ENCODE peak calls at places on chromosomes 2 and 18, in eight cellular contexts. A, H, M, F, S, B, U and T are unnamed samples.

GRCh38 chr2:85189606-85190270 is 56.5 kb downstream of the TCF7L1 start:
- DNase-seq in A (no peak), H (no peak), M (peak), F (no peak), S (no peak), B (no peak), U (no peak), T (no peak)

GRCh38 chr2:235747868-235748144 is 254.0 kb downstream of the AGAP1 start:
- DNase-seq in A (no peak), H (no peak), M (no peak), F (no peak), S (no peak), B (no peak), U (peak), T (no peak)

GRCh38 chr18:63741769-63742168 is 33.4 kb upstream of the SERPINB7 start:
- DNase-seq in A (no peak), H (no peak), M (peak), F (no peak), S (no peak), B (peak), U (no peak), T (no peak)

GRCh38 chr2:121527009-121527682 is 3.5 kb upstream of the RNU4ATAC start:
- DNase-seq in A (no peak), H (peak), M (no peak), F (no peak), S (no peak), B (no peak), U (no peak), T (no peak)

GRCh38 chr2:215280326-215280725 is 31.5 kb upstream of the ATIC start:
- DNase-seq in A (no peak), H (peak), M (no peak), F (no peak), S (no peak), B (peak), U (no peak), T (no peak)

GRCh38 chr18:34131008-34131407 is 93.7 kb downstream of the NOL4 start:
- DNase-seq in A (no peak), H (no peak), M (no peak), F (no peak), S (no peak), B (no peak), U (no peak), T (no peak)

GRCh38 chr2:31889044-31889443 is 121.8 kb downstream of the MEMO1 start:
- DNase-seq in A (no peak), H (no peak), M (no peak), F (no peak), S (no peak), B (no peak), U (no peak), T (no peak)

GRCh38 chr18:48300463-48300961 is 108.7 kb downstream of the ZBTB7C start:
- DNase-seq in A (no peak), H (peak), M (peak), F (peak), S (peak), B (no peak), U (no peak), T (peak)

GRCh38 chr2:86221066-86221684 is 21.9 kb downstream of the MRPL35 start:
- DNase-seq in A (peak), H (peak), M (peak), F (no peak), S (peak), B (peak), U (peak), T (no peak)

GRCh38 chr2:27735263-27735904 is 36.1 kb upstream of the MRPL33 start:
- DNase-seq in A (peak), H (no peak), M (peak), F (peak), S (peak), B (peak), U (peak), T (peak)

GRCh38 chr2:26980971-26981370 is 10.5 kb downstream of the MAPRE3 start:
- DNase-seq in A (no peak), H (no peak), M (no peak), F (no peak), S (no peak), B (no peak), U (no peak), T (no peak)

GRCh38 chr2:239310401-239311061 is 90.3 kb downstream of the HDAC4 start:
- DNase-seq in A (no peak), H (no peak), M (no peak), F (peak), S (no peak), B (no peak), U (no peak), T (no peak)

GRCh38 chr2:67846341-67847070 is 216.3 kb downstream of the C1D start:
- DNase-seq in A (peak), H (peak), M (peak), F (peak), S (peak), B (peak), U (peak), T (peak)

GRCh38 chr2:7281348-7281747 is 364.1 kb downstream of the RNF144A start:
- DNase-seq in A (no peak), H (peak), M (no peak), F (no peak), S (no peak), B (no peak), U (no peak), T (no peak)

GRCh38 chr2:67565761-67566160 is 168.6 kb downstream of the ETAA1 start:
- DNase-seq in A (no peak), H (no peak), M (no peak), F (peak), S (no peak), B (peak), U (peak), T (no peak)

GRCh38 chr2:147910990-147911473 is 66.2 kb downstream of the ACVR2A start:
- DNase-seq in A (no peak), H (peak), M (peak), F (no peak), S (no peak), B (peak), U (peak), T (no peak)

GRCh38 chr2:216299588-216299987 is 72.7 kb downstream of the MARCHF4 start:
- DNase-seq in A (no peak), H (no peak), M (no peak), F (no peak), S (no peak), B (peak), U (no peak), T (no peak)

GRCh38 chr2:237818066-237818473 is 19.5 kb downstream of the RBM44 start:
- DNase-seq in A (no peak), H (no peak), M (no peak), F (no peak), S (no peak), B (peak), U (no peak), T (no peak)

GRCh38 chr2:224971214-224971613 is 71.1 kb downstream of the DOCK10 start:
- DNase-seq in A (no peak), H (peak), M (peak), F (no peak), S (peak), B (no peak), U (peak), T (no peak)

GRCh38 chr2:105734762-105735538 is 9.8 kb upstream of the NCK2 start:
- DNase-seq in A (no peak), H (no peak), M (no peak), F (no peak), S (no peak), B (peak), U (no peak), T (no peak)

GRCh38 chr2:121505005-121505404 is 25.7 kb upstream of the RNU4ATAC start:
- DNase-seq in A (no peak), H (no peak), M (no peak), F (no peak), S (no peak), B (peak), U (no peak), T (peak)

GRCh38 chr2:167294775-167295140 is 406.5 kb downstream of the XIRP2 start:
- DNase-seq in A (no peak), H (no peak), M (no peak), F (no peak), S (no peak), B (no peak), U (no peak), T (no peak)

GRCh38 chr2:218734190-218734975 is 23.7 kb downstream of the TTLL4 start:
- DNase-seq in A (no peak), H (no peak), M (no peak), F (no peak), S (no peak), B (no peak), U (no peak), T (no peak)

GRCh38 chr2:134818321-134818720 is 20.1 kb upstream of the ACMSD start:
- DNase-seq in A (no peak), H (no peak), M (no peak), F (no peak), S (no peak), B (no peak), U (peak), T (no peak)

GRCh38 chr18:11994708-11995444 is 13.6 kb downstream of the IMPA2 start:
- DNase-seq in A (no peak), H (no peak), M (peak), F (no peak), S (peak), B (no peak), U (peak), T (no peak)

GRCh38 chr18:62164855-62165487 is 21.9 kb downstream of the PIGN start:
- DNase-seq in A (no peak), H (no peak), M (peak), F (no peak), S (no peak), B (no peak), U (no peak), T (no peak)

GRCh38 chr2:119484834-119485233 is 39.4 kb downstream of the SCTR start:
- DNase-seq in A (no peak), H (no peak), M (no peak), F (peak), S (no peak), B (no peak), U (no peak), T (no peak)

GRCh38 chr2:49335546-49335945 is 181.2 kb upstream of the FSHR start:
- DNase-seq in A (no peak), H (no peak), M (no peak), F (no peak), S (no peak), B (no peak), U (no peak), T (no peak)

DNA sequence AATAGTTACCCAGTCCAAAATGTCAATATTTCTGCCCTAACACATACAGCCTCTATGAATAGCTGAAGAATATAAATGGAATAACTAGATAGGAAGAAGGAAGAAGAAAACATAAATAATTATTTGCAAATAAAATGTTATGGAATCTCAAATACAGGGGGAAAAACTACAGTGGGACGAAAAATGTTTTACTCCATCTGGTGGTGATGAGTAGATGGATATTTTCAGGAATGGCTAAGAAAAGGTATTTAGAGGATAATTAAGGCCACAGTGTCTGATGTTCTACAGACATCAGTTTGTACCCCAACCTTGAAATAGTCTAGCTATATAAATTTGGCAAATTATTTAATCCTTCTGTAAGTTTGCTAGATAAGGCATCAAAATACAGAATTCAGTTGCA is 178.1 kb upstream of the FSHR start:
- DNase-seq in A (no peak), H (no peak), M (peak), F (no peak), S (no peak), B (no peak), U (no peak), T (no peak)
- TF ChIP-seq CTCF in A (no peak), H (no peak), M (peak), F (no peak), S (no peak), B (no peak), U (no peak), T (no peak)

DNA sequence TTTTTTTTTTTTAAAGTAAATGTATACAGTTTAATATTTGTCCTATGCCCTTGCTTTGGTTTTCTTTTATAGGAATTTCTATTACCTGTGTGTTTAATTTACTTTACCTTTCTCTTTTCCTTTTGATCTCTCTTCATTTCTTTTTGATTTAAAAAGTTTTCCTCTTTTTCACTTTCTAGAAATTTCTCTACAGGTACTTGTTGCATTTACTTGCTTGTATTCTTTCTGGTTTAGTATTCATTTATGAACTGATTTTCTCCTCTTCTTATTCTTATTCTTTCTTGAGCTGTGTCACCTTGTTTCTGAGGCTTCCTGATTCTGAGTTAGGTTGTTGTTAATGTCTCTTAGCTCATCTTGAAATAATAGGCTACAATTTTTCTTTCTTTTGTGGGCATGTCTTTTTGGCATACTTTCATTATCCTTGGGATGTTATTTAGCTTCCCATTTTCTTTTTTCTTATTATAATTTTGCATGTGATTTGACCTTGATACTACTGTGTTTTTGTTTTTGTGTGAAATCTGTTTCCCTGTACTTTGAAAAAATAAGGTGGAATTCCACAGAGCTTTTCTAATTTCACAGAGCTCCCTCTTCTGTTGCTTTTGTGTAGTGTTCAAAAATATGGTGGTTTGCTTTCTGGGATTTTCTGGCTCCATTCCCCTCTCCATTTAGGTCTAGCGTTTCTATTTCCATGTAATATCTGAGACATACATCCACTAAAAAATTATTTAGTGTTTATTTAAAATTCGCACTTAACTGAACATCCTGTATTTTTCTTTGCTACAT is 25.5 kb upstream of the ALMS1 start:
- DNase-seq in A (no peak), H (no peak), M (peak), F (no peak), S (no peak), B (no peak), U (no peak), T (no peak)
- TF ChIP-seq CTCF in A (peak), H (peak), M (peak), F (no peak), S (peak), B (peak), U (no peak), T (no peak)

GRCh38 chr2:162091325-162092007 is 17.5 kb upstream of the DPP4 start:
- DNase-seq in A (no peak), H (no peak), M (peak), F (no peak), S (peak), B (no peak), U (peak), T (no peak)

GRCh38 chr2:162092656-162093556 is 18.9 kb upstream of the DPP4 start:
- DNase-seq in A (no peak), H (no peak), M (no peak), F (peak), S (no peak), B (peak), U (peak), T (peak)

GRCh38 chr2:162086904-162087303 is 12.9 kb upstream of the DPP4 start:
- DNase-seq in A (no peak), H (no peak), M (no peak), F (no peak), S (no peak), B (no peak), U (no peak), T (no peak)

GRCh38 chr2:162090109-162090508 is 16.1 kb upstream of the DPP4 start:
- DNase-seq in A (no peak), H (no peak), M (no peak), F (no peak), S (no peak), B (no peak), U (no peak), T (no peak)

DNA sequence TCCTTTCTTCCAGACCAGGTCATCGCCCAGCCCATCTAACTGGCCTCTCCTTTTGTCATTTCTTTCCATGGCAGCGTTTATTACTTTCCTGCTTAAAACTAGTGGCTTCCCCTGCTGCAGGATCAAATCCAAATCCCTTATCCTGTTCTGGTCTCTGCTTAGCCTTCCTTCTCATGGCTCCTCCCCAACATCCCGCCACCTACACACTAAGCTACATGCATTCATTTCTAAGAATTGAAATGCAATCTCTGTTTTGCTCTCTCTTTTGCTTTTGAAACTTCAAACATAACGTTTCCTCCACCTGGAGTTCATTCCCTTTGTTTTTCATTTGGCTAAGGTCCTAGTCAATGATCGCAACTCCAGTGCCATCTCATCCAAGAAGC is 18.0 kb upstream of the DPP4 start:
- DNase-seq in A (no peak), H (no peak), M (no peak), F (no peak), S (no peak), B (no peak), U (no peak), T (no peak)
- TF ChIP-seq CTCF in A (no peak), H (no peak), M (no peak), F (no peak), S (no peak), B (no peak), U (no peak), T (no peak)

GRCh38 chr2:11753886-11754704 is 7.7 kb downstream of the LPIN1 start:
- DNase-seq in A (no peak), H (peak), M (no peak), F (peak), S (no peak), B (peak), U (peak), T (peak)

GRCh38 chr2:11754705-11755026 is 8.2 kb downstream of the LPIN1 start:
- DNase-seq in A (no peak), H (no peak), M (no peak), F (no peak), S (no peak), B (no peak), U (no peak), T (no peak)

GRCh38 chr2:11752906-11753305 is 6.5 kb downstream of the LPIN1 start:
- DNase-seq in A (no peak), H (no peak), M (no peak), F (no peak), S (no peak), B (no peak), U (no peak), T (no peak)

GRCh38 chr2:11750917-11751316 is 4.5 kb downstream of the LPIN1 start:
- DNase-seq in A (no peak), H (peak), M (no peak), F (no peak), S (no peak), B (no peak), U (peak), T (no peak)

GRCh38 chr2:11753452-11753885 is 7.0 kb downstream of the LPIN1 start:
- DNase-seq in A (no peak), H (peak), M (no peak), F (no peak), S (no peak), B (no peak), U (peak), T (peak)
- TF ChIP-seq CTCF in A (no peak), H (no peak), M (no peak), F (no peak), S (no peak), B (no peak), U (no peak), T (no peak)

DNA sequence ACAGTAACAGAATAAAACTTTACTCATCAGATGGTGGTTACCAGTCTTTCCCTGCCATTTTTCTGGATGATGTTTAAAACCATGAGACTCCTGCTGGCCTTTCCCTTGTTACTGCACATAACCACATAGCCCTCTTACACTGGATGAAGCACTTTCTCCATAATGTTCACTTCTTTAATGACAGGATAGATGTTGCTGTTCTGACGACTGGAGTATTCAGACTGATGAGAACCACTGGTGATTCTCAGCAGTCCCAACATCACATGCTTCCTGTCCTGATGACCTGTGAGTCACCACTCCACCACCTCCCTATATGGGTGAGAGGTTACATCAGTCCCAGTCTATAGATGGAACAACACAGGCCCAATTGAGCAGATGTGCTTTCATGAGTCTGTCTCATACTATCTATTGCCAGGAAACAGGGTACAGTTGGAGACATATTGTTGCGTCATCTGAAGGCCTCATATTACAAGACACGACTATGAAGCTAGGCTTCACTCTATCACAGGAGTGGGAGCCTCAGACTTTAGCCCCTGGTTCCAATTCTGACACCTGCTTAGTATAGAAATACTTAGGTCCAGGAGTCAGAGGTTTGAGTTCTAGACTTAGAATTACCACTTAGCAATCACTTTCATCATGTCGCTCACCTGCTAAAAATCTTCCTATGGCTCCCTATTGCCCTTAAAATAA is 145.7 kb upstream of the KLF7 start:
- DNase-seq in A (no peak), H (peak), M (no peak), F (peak), S (no peak), B (peak), U (no peak), T (peak)
- TF ChIP-seq CTCF in A (no peak), H (no peak), M (no peak), F (no peak), S (no peak), B (peak), U (no peak), T (no peak)

DNA sequence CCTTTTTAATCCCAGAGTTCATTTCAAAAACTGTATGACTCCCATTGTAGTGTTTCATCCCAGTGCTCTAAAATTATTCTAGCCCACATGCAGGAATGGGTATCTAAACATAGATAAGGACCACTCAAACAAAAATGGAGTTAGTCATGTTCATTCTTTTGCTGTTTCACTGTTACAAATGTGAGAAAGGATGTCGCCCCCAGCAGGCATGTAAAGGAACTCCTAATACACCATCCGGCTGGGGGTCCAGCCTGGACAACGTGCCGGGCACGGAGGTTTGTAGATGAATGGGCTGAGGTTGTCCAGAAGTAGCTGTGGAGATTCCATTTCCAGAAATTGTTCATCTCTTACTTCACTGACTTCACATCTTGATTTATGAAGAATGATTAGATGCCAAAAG is 101.9 kb upstream of the RAB12 start:
- DNase-seq in A (peak), H (no peak), M (peak), F (no peak), S (peak), B (peak), U (peak), T (no peak)
- TF ChIP-seq CTCF in A (peak), H (peak), M (peak), F (no peak), S (no peak), B (peak), U (no peak), T (no peak)

DNA sequence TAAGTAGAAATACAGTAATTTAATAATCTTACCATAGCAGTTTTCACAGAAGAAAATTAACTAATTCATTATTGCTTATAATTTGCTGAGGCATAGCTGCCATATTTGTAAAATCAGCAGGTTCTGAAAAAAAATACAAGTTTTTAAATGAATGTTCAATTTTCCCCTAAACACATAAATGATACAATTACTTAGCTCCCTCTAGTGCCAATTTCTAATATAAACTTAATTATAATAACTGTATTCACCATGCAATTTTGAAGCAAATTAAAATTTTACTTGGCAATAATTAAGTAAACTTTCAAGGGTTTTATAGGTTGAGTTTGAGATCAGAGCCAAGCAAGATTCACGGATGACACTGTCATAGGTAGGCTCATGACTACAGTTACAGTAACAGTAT is 1321.6 kb upstream of the ACVR2A start:
- DNase-seq in A (no peak), H (no peak), M (peak), F (no peak), S (no peak), B (no peak), U (no peak), T (no peak)
- TF ChIP-seq CTCF in A (peak), H (no peak), M (peak), F (no peak), S (no peak), B (peak), U (peak), T (no peak)